ENCODE peak calls at places on chromosomes 3 and 15, in seven cellular contexts. One of them, this sample, is unnamed.

GRCh38 chr3:116005404-116005803 is 382.1 kb downstream of the GAP43 start:
- DNase-seq in fibroblast of mammary gland: peak
- DNase-seq in H9: no peak
- DNase-seq in mesenchymal stem cell: peak
- DNase-seq in LHCN-M2: peak
- DNase-seq in left ventricle myocardium superior: peak
- DNase-seq in progenitor cell of endocrine pancreas: no peak
- DNase-seq in this sample: no peak

GRCh38 chr3:159829056-159829995 is 159.3 kb upstream of the IL12A start:
- DNase-seq in fibroblast of mammary gland: peak
- DNase-seq in H9: no peak
- DNase-seq in mesenchymal stem cell: peak
- DNase-seq in LHCN-M2: peak
- DNase-seq in left ventricle myocardium superior: peak
- DNase-seq in progenitor cell of endocrine pancreas: no peak
- DNase-seq in this sample: peak

GRCh38 chr3:136778865-136779264 is 26.7 kb upstream of the STAG1 start:
- DNase-seq in fibroblast of mammary gland: no peak
- DNase-seq in H9: no peak
- DNase-seq in mesenchymal stem cell: no peak
- DNase-seq in LHCN-M2: no peak
- DNase-seq in left ventricle myocardium superior: no peak
- DNase-seq in progenitor cell of endocrine pancreas: no peak
- DNase-seq in this sample: no peak

GRCh38 chr3:194439915-194440550 is 41.0 kb upstream of the GP5 start:
- DNase-seq in fibroblast of mammary gland: no peak
- DNase-seq in H9: no peak
- DNase-seq in mesenchymal stem cell: no peak
- DNase-seq in LHCN-M2: no peak
- DNase-seq in left ventricle myocardium superior: no peak
- DNase-seq in progenitor cell of endocrine pancreas: no peak
- DNase-seq in this sample: no peak

GRCh38 chr3:133675631-133676335 is 14.0 kb upstream of the TOPBP1 start:
- DNase-seq in fibroblast of mammary gland: no peak
- DNase-seq in H9: no peak
- DNase-seq in mesenchymal stem cell: no peak
- DNase-seq in LHCN-M2: no peak
- DNase-seq in left ventricle myocardium superior: no peak
- DNase-seq in progenitor cell of endocrine pancreas: no peak
- DNase-seq in this sample: no peak

GRCh38 chr3:11582123-11582968 is 61.4 kb downstream of the VGLL4 start:
- DNase-seq in fibroblast of mammary gland: peak
- DNase-seq in H9: peak
- DNase-seq in mesenchymal stem cell: peak
- DNase-seq in LHCN-M2: peak
- DNase-seq in left ventricle myocardium superior: peak
- DNase-seq in progenitor cell of endocrine pancreas: no peak
- DNase-seq in this sample: peak

GRCh38 chr3:71710906-71711494 is 14.2 kb downstream of the EIF4E3 start:
- DNase-seq in fibroblast of mammary gland: peak
- DNase-seq in H9: no peak
- DNase-seq in mesenchymal stem cell: peak
- DNase-seq in LHCN-M2: peak
- DNase-seq in left ventricle myocardium superior: no peak
- DNase-seq in progenitor cell of endocrine pancreas: no peak
- DNase-seq in this sample: no peak

GRCh38 chr3:124512881-124513609 is 217.2 kb upstream of the UMPS start:
- DNase-seq in fibroblast of mammary gland: no peak
- DNase-seq in H9: peak
- DNase-seq in mesenchymal stem cell: peak
- DNase-seq in LHCN-M2: no peak
- DNase-seq in left ventricle myocardium superior: no peak
- DNase-seq in progenitor cell of endocrine pancreas: peak
- DNase-seq in this sample: no peak

GRCh38 chr3:187242435-187242834 is 45.1 kb downstream of the RTP1 start:
- DNase-seq in fibroblast of mammary gland: no peak
- DNase-seq in H9: no peak
- DNase-seq in mesenchymal stem cell: peak
- DNase-seq in LHCN-M2: no peak
- DNase-seq in left ventricle myocardium superior: no peak
- DNase-seq in progenitor cell of endocrine pancreas: no peak
- DNase-seq in this sample: no peak

GRCh38 chr3:129829640-129830039 is 63.9 kb downstream of the TMCC1 start:
- DNase-seq in fibroblast of mammary gland: peak
- DNase-seq in H9: peak
- DNase-seq in mesenchymal stem cell: peak
- DNase-seq in LHCN-M2: peak
- DNase-seq in left ventricle myocardium superior: no peak
- DNase-seq in progenitor cell of endocrine pancreas: no peak
- DNase-seq in this sample: peak

GRCh38 chr3:47412842-47413520 is 32.2 kb downstream of the PTPN23 start:
- DNase-seq in fibroblast of mammary gland: no peak
- DNase-seq in H9: no peak
- DNase-seq in mesenchymal stem cell: no peak
- DNase-seq in LHCN-M2: no peak
- DNase-seq in left ventricle myocardium superior: no peak
- DNase-seq in progenitor cell of endocrine pancreas: no peak
- DNase-seq in this sample: no peak

GRCh38 chr15:40295870-40296560 is 11.7 kb downstream of the PLCB2 start:
- DNase-seq in fibroblast of mammary gland: no peak
- DNase-seq in H9: no peak
- DNase-seq in mesenchymal stem cell: no peak
- DNase-seq in LHCN-M2: no peak
- DNase-seq in left ventricle myocardium superior: peak
- DNase-seq in progenitor cell of endocrine pancreas: no peak
- DNase-seq in this sample: no peak

GRCh38 chr3:70748593-70748992 is 436.2 kb upstream of the MDFIC2 start:
- DNase-seq in fibroblast of mammary gland: no peak
- DNase-seq in H9: peak
- DNase-seq in mesenchymal stem cell: no peak
- DNase-seq in LHCN-M2: no peak
- DNase-seq in left ventricle myocardium superior: no peak
- DNase-seq in progenitor cell of endocrine pancreas: no peak
- DNase-seq in this sample: no peak

GRCh38 chr15:67776600-67776999 is 48.7 kb upstream of the SKOR1 start:
- DNase-seq in fibroblast of mammary gland: peak
- DNase-seq in H9: no peak
- DNase-seq in mesenchymal stem cell: no peak
- DNase-seq in LHCN-M2: peak
- DNase-seq in left ventricle myocardium superior: no peak
- DNase-seq in progenitor cell of endocrine pancreas: no peak
- DNase-seq in this sample: no peak

GRCh38 chr3:138063416-138063815 is 52.0 kb downstream of the DZIP1L start:
- DNase-seq in fibroblast of mammary gland: no peak
- DNase-seq in H9: peak
- DNase-seq in mesenchymal stem cell: no peak
- DNase-seq in LHCN-M2: no peak
- DNase-seq in left ventricle myocardium superior: no peak
- DNase-seq in progenitor cell of endocrine pancreas: no peak
- DNase-seq in this sample: no peak

GRCh38 chr3:59425371-59425770 is 375.5 kb upstream of the CFAP20DC start:
- DNase-seq in fibroblast of mammary gland: peak
- DNase-seq in H9: no peak
- DNase-seq in mesenchymal stem cell: peak
- DNase-seq in LHCN-M2: peak
- DNase-seq in left ventricle myocardium superior: no peak
- DNase-seq in progenitor cell of endocrine pancreas: no peak
- DNase-seq in this sample: no peak

GRCh38 chr15:64720188-64720587 is 55.2 kb downstream of the RBPMS2 start:
- DNase-seq in fibroblast of mammary gland: no peak
- DNase-seq in H9: no peak
- DNase-seq in mesenchymal stem cell: no peak
- DNase-seq in LHCN-M2: no peak
- DNase-seq in left ventricle myocardium superior: no peak
- DNase-seq in progenitor cell of endocrine pancreas: no peak
- DNase-seq in this sample: no peak

GRCh38 chr3:10306156-10306555 is 13.4 kb upstream of the GHRL start:
- DNase-seq in fibroblast of mammary gland: no peak
- DNase-seq in H9: no peak
- DNase-seq in mesenchymal stem cell: no peak
- DNase-seq in LHCN-M2: no peak
- DNase-seq in left ventricle myocardium superior: no peak
- DNase-seq in progenitor cell of endocrine pancreas: no peak
- DNase-seq in this sample: no peak

GRCh38 chr3:71087109-71088018 is 496.2 kb downstream of the FOXP1 start:
- DNase-seq in fibroblast of mammary gland: peak
- DNase-seq in H9: no peak
- DNase-seq in mesenchymal stem cell: peak
- DNase-seq in LHCN-M2: peak
- DNase-seq in left ventricle myocardium superior: no peak
- DNase-seq in progenitor cell of endocrine pancreas: no peak
- DNase-seq in this sample: no peak

GRCh38 chr3:159787191-159787590 is 201.4 kb upstream of the IL12A start:
- DNase-seq in fibroblast of mammary gland: peak
- DNase-seq in H9: no peak
- DNase-seq in mesenchymal stem cell: peak
- DNase-seq in LHCN-M2: peak
- DNase-seq in left ventricle myocardium superior: no peak
- DNase-seq in progenitor cell of endocrine pancreas: no peak
- DNase-seq in this sample: no peak

GRCh38 chr15:85837011-85837433 is 42.3 kb upstream of the KLHL25 start:
- DNase-seq in fibroblast of mammary gland: peak
- DNase-seq in H9: no peak
- DNase-seq in mesenchymal stem cell: no peak
- DNase-seq in LHCN-M2: no peak
- DNase-seq in left ventricle myocardium superior: no peak
- DNase-seq in progenitor cell of endocrine pancreas: no peak
- DNase-seq in this sample: peak

GRCh38 chr15:99755692-99756409 is 22.6 kb upstream of the LYSMD4 start:
- DNase-seq in fibroblast of mammary gland: peak
- DNase-seq in H9: peak
- DNase-seq in mesenchymal stem cell: peak
- DNase-seq in LHCN-M2: peak
- DNase-seq in left ventricle myocardium superior: peak
- DNase-seq in progenitor cell of endocrine pancreas: no peak
- DNase-seq in this sample: peak

GRCh38 chr3:102885289-102885688 is 450.5 kb downstream of the ZPLD1 start:
- DNase-seq in fibroblast of mammary gland: no peak
- DNase-seq in H9: no peak
- DNase-seq in mesenchymal stem cell: no peak
- DNase-seq in LHCN-M2: no peak
- DNase-seq in left ventricle myocardium superior: no peak
- DNase-seq in progenitor cell of endocrine pancreas: no peak
- DNase-seq in this sample: no peak

GRCh38 chr3:72633534-72633933 is 214.7 kb downstream of the SHQ1 start:
- DNase-seq in fibroblast of mammary gland: no peak
- DNase-seq in H9: no peak
- DNase-seq in mesenchymal stem cell: no peak
- DNase-seq in LHCN-M2: no peak
- DNase-seq in left ventricle myocardium superior: no peak
- DNase-seq in progenitor cell of endocrine pancreas: no peak
- DNase-seq in this sample: no peak

GRCh38 chr15:20344601-20345400 is 196.8 kb downstream of the GOLGA6L6 start:
- DNase-seq in fibroblast of mammary gland: no peak
- DNase-seq in H9: peak
- DNase-seq in mesenchymal stem cell: no peak
- DNase-seq in LHCN-M2: no peak
- DNase-seq in left ventricle myocardium superior: peak
- DNase-seq in progenitor cell of endocrine pancreas: no peak
- DNase-seq in this sample: peak

GRCh38 chr3:11632564-11632963 is 11.2 kb downstream of the VGLL4 start:
- DNase-seq in fibroblast of mammary gland: no peak
- DNase-seq in H9: no peak
- DNase-seq in mesenchymal stem cell: no peak
- DNase-seq in LHCN-M2: no peak
- DNase-seq in left ventricle myocardium superior: no peak
- DNase-seq in progenitor cell of endocrine pancreas: no peak
- DNase-seq in this sample: no peak

GRCh38 chr3:184322731-184323487 is 8.5 kb downstream of the EIF4G1 start:
- DNase-seq in fibroblast of mammary gland: peak
- DNase-seq in H9: no peak
- DNase-seq in mesenchymal stem cell: no peak
- DNase-seq in LHCN-M2: no peak
- DNase-seq in left ventricle myocardium superior: peak
- DNase-seq in progenitor cell of endocrine pancreas: no peak
- DNase-seq in this sample: no peak

GRCh38 chr3:12495749-12496452 is 11.6 kb downstream of the TSEN2 start:
- DNase-seq in fibroblast of mammary gland: no peak
- DNase-seq in H9: peak
- DNase-seq in mesenchymal stem cell: no peak
- DNase-seq in LHCN-M2: no peak
- DNase-seq in left ventricle myocardium superior: no peak
- DNase-seq in progenitor cell of endocrine pancreas: no peak
- DNase-seq in this sample: no peak

GRCh38 chr15:57477736-57478522 is 101.6 kb downstream of the CGNL1 start:
- DNase-seq in fibroblast of mammary gland: no peak
- DNase-seq in H9: peak
- DNase-seq in mesenchymal stem cell: no peak
- DNase-seq in LHCN-M2: no peak
- DNase-seq in left ventricle myocardium superior: no peak
- DNase-seq in progenitor cell of endocrine pancreas: peak
- DNase-seq in this sample: no peak

GRCh38 chr3:34650131-34650530 is 851.7 kb downstream of the PDCD6IP start:
- DNase-seq in fibroblast of mammary gland: no peak
- DNase-seq in H9: no peak
- DNase-seq in mesenchymal stem cell: no peak
- DNase-seq in LHCN-M2: no peak
- DNase-seq in left ventricle myocardium superior: no peak
- DNase-seq in progenitor cell of endocrine pancreas: no peak
- DNase-seq in this sample: no peak

GRCh38 chr15:26889298-26889898 is 22.5 kb downstream of the GABRA5 start:
- DNase-seq in fibroblast of mammary gland: peak
- DNase-seq in H9: no peak
- DNase-seq in mesenchymal stem cell: peak
- DNase-seq in LHCN-M2: peak
- DNase-seq in left ventricle myocardium superior: no peak
- DNase-seq in progenitor cell of endocrine pancreas: peak
- DNase-seq in this sample: no peak

GRCh38 chr3:87468235-87468634 is 191.9 kb upstream of the POU1F1 start:
- DNase-seq in fibroblast of mammary gland: no peak
- DNase-seq in H9: no peak
- DNase-seq in mesenchymal stem cell: no peak
- DNase-seq in LHCN-M2: no peak
- DNase-seq in left ventricle myocardium superior: no peak
- DNase-seq in progenitor cell of endocrine pancreas: no peak
- DNase-seq in this sample: no peak

GRCh38 chr3:181933052-181933618 is 221.4 kb downstream of the SOX2 start:
- DNase-seq in fibroblast of mammary gland: no peak
- DNase-seq in H9: no peak
- DNase-seq in mesenchymal stem cell: no peak
- DNase-seq in LHCN-M2: no peak
- DNase-seq in left ventricle myocardium superior: no peak
- DNase-seq in progenitor cell of endocrine pancreas: no peak
- DNase-seq in this sample: no peak

GRCh38 chr15:83855956-83856355 is 202.0 kb downstream of the ADAMTSL3 start:
- DNase-seq in fibroblast of mammary gland: peak
- DNase-seq in H9: no peak
- DNase-seq in mesenchymal stem cell: no peak
- DNase-seq in LHCN-M2: no peak
- DNase-seq in left ventricle myocardium superior: no peak
- DNase-seq in progenitor cell of endocrine pancreas: no peak
- DNase-seq in this sample: no peak

GRCh38 chr3:111700054-111700453 is 104.9 kb upstream of the ZBED2 start:
- DNase-seq in fibroblast of mammary gland: no peak
- DNase-seq in H9: no peak
- DNase-seq in mesenchymal stem cell: no peak
- DNase-seq in LHCN-M2: no peak
- DNase-seq in left ventricle myocardium superior: no peak
- DNase-seq in progenitor cell of endocrine pancreas: no peak
- DNase-seq in this sample: no peak

GRCh38 chr3:183409219-183409618 is 19.2 kb downstream of the MCF2L2 start:
- DNase-seq in fibroblast of mammary gland: no peak
- DNase-seq in H9: no peak
- DNase-seq in mesenchymal stem cell: no peak
- DNase-seq in LHCN-M2: no peak
- DNase-seq in left ventricle myocardium superior: no peak
- DNase-seq in progenitor cell of endocrine pancreas: no peak
- DNase-seq in this sample: no peak

GRCh38 chr3:162437480-162437879 is 940.9 kb downstream of the OTOL1 start:
- DNase-seq in fibroblast of mammary gland: peak
- DNase-seq in H9: no peak
- DNase-seq in mesenchymal stem cell: peak
- DNase-seq in LHCN-M2: peak
- DNase-seq in left ventricle myocardium superior: no peak
- DNase-seq in progenitor cell of endocrine pancreas: no peak
- DNase-seq in this sample: no peak

GRCh38 chr3:54538346-54538745 is 389.5 kb downstream of the LRTM1 start:
- DNase-seq in fibroblast of mammary gland: no peak
- DNase-seq in H9: peak
- DNase-seq in mesenchymal stem cell: no peak
- DNase-seq in LHCN-M2: no peak
- DNase-seq in left ventricle myocardium superior: no peak
- DNase-seq in progenitor cell of endocrine pancreas: no peak
- DNase-seq in this sample: no peak